ENCODE peak calls at places on chromosomes 1 and 21, in nine cellular contexts. Z is left ventricle myocardium inferior; F is SJSA1; B is cardiac muscle cell; L is heart right ventricle; C is CD4-positive, CD25-positive, alpha-beta regulatory T cell; S is uterus; H is IMR-90; M is prostate gland. U is an unnamed sample. For H3K4me1, the result is how much of the 10 kb centered on the place peaks cover.

GRCh38 chr21:35649186-35649585 is 411.1 kb downstream of the SETD4 start:
- DNase-seq in S (no peak), C (no peak), H (peak), L (no peak), F (no peak), Z (no peak), B (peak), M (no peak), U (no peak)

GRCh38 chr1:81812712-81813111 is 12.0 kb downstream of the ADGRL2 start:
- DNase-seq in H (peak), F (no peak), Z (no peak), S (no peak), B (peak), L (no peak), M (no peak), C (no peak), U (no peak)

GRCh38 chr1:170741678-170742077 is 77.7 kb downstream of the PRRX1 start:
- DNase-seq in C (no peak), M (no peak), F (no peak), Z (no peak), L (no peak), S (no peak), H (no peak), B (no peak), U (no peak)

GRCh38 chr1:224380003-224380402 is 23.3 kb downstream of the CNIH4 start:
- DNase-seq in M (no peak), L (no peak), C (peak), S (no peak), B (peak), F (no peak), Z (no peak), H (no peak), U (no peak)

GRCh38 chr1:4529579-4530445 is 124.6 kb upstream of the AJAP1 start:
- DNase-seq in S (no peak), L (no peak), Z (no peak), H (no peak), F (no peak), C (no peak), M (no peak), B (no peak), U (no peak)

GRCh38 chr1:165218666-165219065 is 137.8 kb downstream of the LMX1A start:
- DNase-seq in C (no peak), S (peak), F (no peak), Z (no peak), L (no peak), M (no peak), H (no peak), B (no peak), U (no peak)

GRCh38 chr1:62691062-62691844 is 3.1 kb upstream of the DOCK7 start:
- DNase-seq in L (no peak), S (no peak), H (no peak), Z (no peak), C (no peak), B (no peak), F (no peak), M (no peak), U (no peak)

GRCh38 chr1:116336250-116336649 is 36.8 kb upstream of the ATP1A1 start:
- DNase-seq in L (no peak), F (no peak), H (no peak), S (no peak), M (no peak), B (no peak), Z (no peak), C (no peak), U (no peak)

GRCh38 chr21:45161039-45161945 is 86.9 kb downstream of the ADARB1 start:
- DNase-seq in M (no peak), L (no peak), Z (no peak), B (no peak), C (no peak), H (no peak), S (no peak), F (no peak), U (no peak)

GRCh38 chr1:64864018-64864945 is 102.1 kb downstream of the JAK1 start:
- DNase-seq in Z (peak), S (peak), H (no peak), B (peak), F (peak), C (peak), L (peak), M (peak), U (no peak)

GRCh38 chr1:983736-984475 is 2.0 kb upstream of the PERM1 start:
- DNase-seq in B (peak), M (no peak), F (no peak), L (peak), S (peak), C (peak), Z (peak), H (no peak), U (no peak)

GRCh38 chr1:34267326-34267725 is 90.6 kb downstream of the C1orf94 start:
- DNase-seq in S (no peak), B (no peak), L (no peak), F (no peak), M (no peak), Z (no peak), H (no peak), C (no peak), U (no peak)

GRCh38 chr1:212070720-212071302 is 35.3 kb downstream of the DTL start:
- DNase-seq in B (peak), Z (no peak), F (no peak), H (peak), M (peak), C (peak), S (no peak), L (no peak), U (no peak)

GRCh38 chr1:8421721-8422120 is 103.8 kb downstream of the SLC45A1 start:
- DNase-seq in B (peak), C (no peak), Z (no peak), F (no peak), S (no peak), M (no peak), H (peak), L (no peak), U (no peak)

GRCh38 chr1:206792939-206793607 is 20.8 kb upstream of the IL10 start:
- DNase-seq in F (no peak), S (no peak), H (peak), Z (no peak), M (no peak), C (no peak), L (no peak), B (no peak), U (no peak)

GRCh38 chr21:41899431-41900202 is 20.5 kb upstream of the PRDM15 start:
- DNase-seq in L (no peak), S (no peak), B (no peak), C (peak), F (no peak), M (no peak), H (no peak), Z (no peak), U (no peak)

GRCh38 chr1:171858701-171859100 is 17.4 kb downstream of the DNM3 start:
- DNase-seq in C (no peak), Z (no peak), L (no peak), M (no peak), B (no peak), S (no peak), F (no peak), H (no peak), U (no peak)

DNA sequence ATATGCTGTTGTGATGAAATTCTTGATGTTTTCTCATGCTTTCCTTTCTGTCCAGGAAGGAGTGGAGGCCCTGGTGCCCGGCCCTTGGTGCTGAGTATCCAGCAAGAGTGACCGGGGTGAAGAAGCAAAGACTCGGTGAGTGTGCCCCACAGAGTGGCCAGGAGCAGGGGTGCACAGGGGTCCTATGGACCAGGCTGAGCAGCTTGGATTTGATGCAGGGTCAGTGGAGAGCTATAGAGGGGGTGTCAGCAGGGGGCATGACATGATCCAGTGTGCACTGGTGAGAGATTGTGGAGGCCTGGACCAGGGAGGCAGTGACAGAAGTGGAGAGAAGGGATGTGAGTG is 7.4 kb downstream of the PTPRF start:
- DNase-seq in H (no peak), F (no peak), S (no peak), C (no peak), B (no peak), Z (no peak), L (no peak), M (no peak), U (peak)
- H3K4me1 ChIP-seq in H (under half), F (under half), S (under half), C (under half), B (under half), Z (under half), L (under half), M (half or more), U (under half)

DNA sequence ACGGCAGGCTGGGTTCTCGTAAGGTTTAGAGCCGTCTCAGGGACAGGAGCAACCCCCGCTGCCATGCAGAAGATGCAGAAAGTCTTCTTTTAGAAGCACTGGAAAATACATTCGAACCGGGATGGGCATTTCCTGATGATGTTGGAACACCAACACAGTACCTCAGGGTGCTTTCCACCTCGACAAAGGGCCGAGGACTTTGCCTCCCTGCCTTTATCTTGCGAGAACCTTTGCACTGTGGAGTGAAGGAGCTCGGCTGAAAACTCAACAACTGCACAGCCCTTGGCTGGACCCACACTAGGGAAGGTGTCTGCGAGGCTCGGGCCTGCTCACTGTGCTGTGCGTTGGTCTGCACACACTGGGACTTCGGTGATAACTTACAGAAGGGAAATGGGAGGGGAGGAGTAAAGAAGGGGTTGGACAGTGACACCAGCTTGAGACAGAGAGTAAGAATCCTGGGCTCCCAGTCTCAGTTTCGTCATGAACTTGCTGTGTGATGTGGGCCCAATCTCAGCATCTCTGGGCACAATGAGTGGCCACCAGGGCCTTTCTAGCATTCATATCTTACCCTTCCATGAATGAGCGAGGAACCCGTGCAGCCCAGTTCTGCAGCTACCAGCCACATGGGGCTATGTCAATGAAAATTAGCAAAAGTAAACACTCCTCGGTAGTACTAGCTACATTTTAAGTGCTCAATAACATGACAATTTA is 18.2 kb downstream of the RCAN1 start:
- DNase-seq in Z (no peak), B (no peak), C (no peak), S (no peak), H (no peak), L (no peak), F (no peak), M (no peak), U (no peak)
- H3K4me1 ChIP-seq in Z (half or more), B (under half), C (under half), S (under half), H (under half), L (under half), F (under half), M (under half), U (under half)

GRCh38 chr1:232110281-232111090 is 483.9 kb downstream of the DISC1 start:
- DNase-seq in M (no peak), Z (no peak), S (no peak), L (no peak), F (peak), C (no peak), H (peak), B (peak), U (no peak)

GRCh38 chr1:232114985-232115384 is 488.4 kb downstream of the DISC1 start:
- DNase-seq in L (no peak), F (no peak), Z (no peak), C (no peak), S (no peak), M (no peak), H (no peak), B (no peak), U (no peak)

GRCh38 chr1:232108598-232108997 is 482.0 kb downstream of the DISC1 start:
- DNase-seq in C (no peak), Z (no peak), F (no peak), M (no peak), L (no peak), S (no peak), B (no peak), H (no peak), U (no peak)

GRCh38 chr1:232111616-232112015 is 485.0 kb downstream of the DISC1 start:
- DNase-seq in M (no peak), Z (no peak), F (no peak), S (no peak), L (no peak), C (no peak), B (no peak), H (no peak), U (no peak)
- H3K4me1 ChIP-seq in M (under half), Z (under half), F (under half), S (under half), L (under half), C (under half), B (under half), H (under half), U (under half)

DNA sequence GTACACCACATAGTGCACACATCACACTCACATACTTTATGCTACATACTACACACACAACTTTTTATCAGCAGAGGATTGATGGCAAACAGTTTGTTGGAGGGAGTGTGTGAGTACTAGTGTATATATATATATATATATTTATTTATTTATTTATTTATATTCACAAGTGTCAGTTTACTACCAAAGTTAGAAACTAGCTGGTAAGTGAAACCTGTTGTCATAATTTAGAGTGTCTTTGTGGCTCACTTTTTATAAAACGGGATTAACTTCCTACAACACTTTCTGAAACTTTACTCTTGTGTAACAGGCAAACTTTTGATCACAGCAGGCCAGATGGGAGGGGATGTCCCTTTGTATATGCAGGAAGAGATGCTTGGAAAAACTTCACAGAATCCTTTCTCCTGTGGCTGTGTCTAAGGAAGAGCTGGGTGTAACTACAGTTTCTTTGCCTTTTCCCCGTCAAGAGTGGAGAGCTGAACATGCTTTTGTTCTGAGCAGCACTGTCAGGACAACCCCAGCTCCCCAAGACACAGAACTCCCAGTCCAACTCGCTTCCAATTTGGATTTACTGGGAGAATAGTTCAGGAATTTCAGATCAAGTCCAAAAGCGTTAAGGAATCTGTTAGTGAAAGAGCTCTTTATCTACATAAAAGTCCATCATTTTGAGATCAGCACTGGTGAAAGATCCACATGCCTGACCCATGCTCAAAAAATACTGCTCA is 1.8 kb upstream of the SAMD13 start:
- DNase-seq in Z (no peak), M (no peak), L (no peak), F (no peak), C (no peak), B (peak), S (no peak), H (peak), U (no peak)
- H3K4me1 ChIP-seq in Z (half or more), M (under half), L (half or more), F (under half), C (under half), B (half or more), S (under half), H (under half), U (under half)

GRCh38 chr21:16879479-16879878 is 633.4 kb upstream of the CXADR start:
- DNase-seq in C (no peak), F (no peak), L (no peak), S (no peak), Z (no peak), H (no peak), B (no peak), M (no peak), U (no peak)
- H3K4me1 ChIP-seq in C (under half), F (under half), L (under half), S (under half), Z (under half), H (under half), B (under half), M (under half), U (under half)

DNA sequence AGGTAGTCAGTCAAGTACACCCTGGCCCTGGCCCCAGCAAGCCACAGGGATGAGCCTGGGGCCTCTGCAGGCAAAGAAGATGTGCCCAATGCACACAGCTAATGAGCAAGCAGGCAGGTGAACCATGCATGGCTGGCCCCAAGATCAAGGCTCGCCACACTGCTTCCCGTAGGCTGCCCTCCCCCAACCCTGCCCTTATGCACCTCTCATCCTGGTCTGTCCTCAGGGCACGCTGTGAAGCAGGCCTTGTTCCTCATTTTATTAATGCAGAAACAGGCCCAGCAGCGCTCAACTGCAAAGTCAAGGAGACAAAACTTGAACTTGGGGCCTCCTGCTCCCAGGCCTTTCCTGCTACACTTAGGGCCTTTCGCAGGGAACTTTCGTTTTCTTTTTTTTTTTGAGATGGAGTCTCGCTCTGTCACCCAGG is 35.6 kb upstream of the ID3 start:
- DNase-seq in S (no peak), Z (no peak), B (no peak), L (no peak), M (no peak), C (no peak), H (no peak), F (no peak), U (no peak)
- H3K4me1 ChIP-seq in S (under half), Z (under half), B (under half), L (half or more), M (under half), C (half or more), H (under half), F (under half), U (under half)